ENCODE peak calls at places on chromosomes 4 and X, in four cellular contexts. One of them, this sample, is unnamed.
A peak's percentile ranks its signal among the peaks of the same experiment; 100 is the strongest.

GRCh38 chrX:67044029-67044653 is 405.3 kb upstream of the EDA2R start:
- DNase-seq in SK-N-SH: no peak
- DNase-seq in H1: no peak
- DNase-seq in K562: no peak
- DNase-seq in this sample: no peak

GRCh38 chr4:107379054-107379869 is 340.8 kb downstream of the PAPSS1 start:
- DNase-seq in SK-N-SH: no peak
- DNase-seq in H1: no peak
- DNase-seq in K562: no peak
- DNase-seq in this sample: no peak

GRCh38 chr4:184574861-184575260 is 74.4 kb downstream of the CASP3 start:
- DNase-seq in K562: no peak
- DNase-seq in H1: no peak
- DNase-seq in SK-N-SH: no peak
- DNase-seq in this sample: no peak

GRCh38 chrX:9293903-9294302 is 171.0 kb upstream of the TBL1X start:
- DNase-seq in K562: no peak
- DNase-seq in SK-N-SH: peak; percentile 12
- DNase-seq in H1: no peak
- DNase-seq in this sample: no peak

GRCh38 chr4:72846280-72847111 is 223.0 kb downstream of the COX18 start:
- DNase-seq in H1: peak; percentile 50
- DNase-seq in SK-N-SH: no peak
- DNase-seq in K562: peak; percentile 84
- DNase-seq in this sample: peak; percentile 72

GRCh38 chrX:139720136-139720535 is 12.2 kb upstream of the MCF2 start:
- DNase-seq in H1: peak; percentile 34
- DNase-seq in SK-N-SH: no peak
- DNase-seq in K562: no peak
- DNase-seq in this sample: peak; percentile 11

GRCh38 chrX:362351-362750 is 24.4 kb downstream of the PPP2R3B start:
- DNase-seq in H1: no peak
- DNase-seq in SK-N-SH: no peak
- DNase-seq in K562: no peak
- DNase-seq in this sample: no peak

GRCh38 chr4:156493858-156494257 is 477.7 kb downstream of the PDGFC start:
- DNase-seq in K562: no peak
- DNase-seq in H1: no peak
- DNase-seq in SK-N-SH: no peak
- DNase-seq in this sample: no peak

GRCh38 chr4:139876328-139876941 is 210.8 kb downstream of the MGST2 start:
- DNase-seq in SK-N-SH: peak; percentile 41
- DNase-seq in H1: no peak
- DNase-seq in K562: no peak
- DNase-seq in this sample: no peak

GRCh38 chrX:65866146-65866545 is 173.7 kb downstream of the VSIG4 start:
- DNase-seq in K562: no peak
- DNase-seq in SK-N-SH: no peak
- DNase-seq in H1: no peak
- DNase-seq in this sample: no peak

GRCh38 chr4:128757712-128758111 is 51.8 kb upstream of the JADE1 start:
- DNase-seq in K562: no peak
- DNase-seq in SK-N-SH: no peak
- DNase-seq in H1: no peak
- DNase-seq in this sample: no peak

GRCh38 chr4:12956026-12956425 is 528.1 kb downstream of the RAB28 start:
- DNase-seq in K562: no peak
- DNase-seq in SK-N-SH: no peak
- DNase-seq in H1: no peak
- DNase-seq in this sample: no peak

GRCh38 chr4:152728343-152728742 is 48.5 kb upstream of the TMEM154 start:
- DNase-seq in K562: no peak
- DNase-seq in SK-N-SH: no peak
- DNase-seq in H1: no peak
- DNase-seq in this sample: no peak

GRCh38 chr4:57131849-57132745 is 21.9 kb upstream of the IGFBP7 start:
- DNase-seq in SK-N-SH: no peak
- DNase-seq in K562: no peak
- DNase-seq in H1: no peak
- DNase-seq in this sample: peak; percentile 24
- TF ChIP-seq TEAD4 in SK-N-SH: no peak
- TF ChIP-seq TEAD4 in K562: no peak
- TF ChIP-seq TEAD4 in H1: no peak
- TF ChIP-seq TEAD4 in this sample: no peak

GRCh38 chr4:94304365-94304971 is 38.2 kb downstream of the HPGDS start:
- DNase-seq in K562: peak; percentile 59
- DNase-seq in SK-N-SH: peak; percentile 29
- DNase-seq in H1: no peak
- DNase-seq in this sample: no peak
- TF ChIP-seq TEAD4 in K562: no peak
- TF ChIP-seq TEAD4 in SK-N-SH: no peak
- TF ChIP-seq TEAD4 in H1: no peak
- TF ChIP-seq TEAD4 in this sample: no peak

GRCh38 chr4:87012265-87012953 is 77.6 kb downstream of the AFF1 start:
- DNase-seq in SK-N-SH: no peak
- DNase-seq in H1: no peak
- DNase-seq in K562: no peak
- DNase-seq in this sample: no peak

GRCh38 chr4:87010192-87010591 is 75.4 kb downstream of the AFF1 start:
- DNase-seq in SK-N-SH: no peak
- DNase-seq in H1: no peak
- DNase-seq in K562: peak; percentile 42
- DNase-seq in this sample: no peak

GRCh38 chr4:87014284-87014782 is 79.5 kb downstream of the AFF1 start:
- DNase-seq in SK-N-SH: no peak
- DNase-seq in H1: no peak
- DNase-seq in K562: no peak
- DNase-seq in this sample: no peak

GRCh38 chr4:87009095-87009648 is 74.4 kb downstream of the AFF1 start:
- DNase-seq in K562: peak; percentile 50
- DNase-seq in H1: no peak
- DNase-seq in SK-N-SH: no peak
- DNase-seq in this sample: no peak

DNA sequence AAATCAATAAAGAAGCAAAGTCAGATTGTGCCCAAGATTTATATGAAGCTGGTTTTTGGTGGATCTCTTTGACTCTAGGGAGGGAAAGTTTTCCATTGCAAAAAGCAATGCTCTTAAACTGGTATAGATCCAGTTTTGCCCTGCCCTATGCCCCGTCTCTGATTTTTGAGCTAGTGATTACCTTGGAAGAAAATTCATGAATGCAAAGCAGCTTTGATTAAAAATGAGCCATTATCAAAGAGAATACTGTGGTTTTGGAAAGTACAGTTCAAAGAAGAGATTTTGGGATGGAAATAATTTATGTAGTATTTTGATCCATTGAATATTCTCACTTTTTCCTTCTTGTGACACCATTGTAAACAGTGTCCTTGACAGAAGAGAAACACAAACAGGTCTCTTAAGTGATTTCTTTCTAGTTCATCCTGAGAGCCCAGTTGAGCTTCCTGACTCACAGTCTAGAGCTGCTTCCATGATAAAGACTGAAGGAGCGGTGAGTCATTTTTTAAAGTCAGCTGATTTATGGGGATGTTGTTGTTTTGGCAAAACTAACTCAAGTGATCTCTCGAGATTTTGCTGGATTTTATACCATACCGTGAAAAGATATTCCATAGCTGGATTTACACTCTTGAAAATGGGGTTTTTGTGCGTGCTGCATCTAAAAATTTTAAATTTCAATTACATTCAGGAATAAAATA is 76.7 kb downstream of the AFF1 start:
- DNase-seq in SK-N-SH: no peak
- DNase-seq in K562: peak; percentile 84
- DNase-seq in H1: no peak
- DNase-seq in this sample: no peak
- TF ChIP-seq TEAD4 in SK-N-SH: no peak
- TF ChIP-seq TEAD4 in K562: no peak
- TF ChIP-seq TEAD4 in H1: no peak
- TF ChIP-seq TEAD4 in this sample: no peak

GRCh38 chrX:5959286-5959685 is 269.4 kb downstream of the NLGN4X start:
- DNase-seq in SK-N-SH: no peak
- DNase-seq in K562: no peak
- DNase-seq in H1: no peak
- DNase-seq in this sample: no peak

GRCh38 chrX:5958523-5958922 is 270.1 kb downstream of the NLGN4X start:
- DNase-seq in K562: no peak
- DNase-seq in H1: no peak
- DNase-seq in SK-N-SH: no peak
- DNase-seq in this sample: no peak

GRCh38 chrX:5957506-5957905 is 271.2 kb downstream of the NLGN4X start:
- DNase-seq in H1: no peak
- DNase-seq in SK-N-SH: no peak
- DNase-seq in K562: no peak
- DNase-seq in this sample: no peak
- TF ChIP-seq TEAD4 in H1: no peak
- TF ChIP-seq TEAD4 in SK-N-SH: no peak
- TF ChIP-seq TEAD4 in K562: no peak
- TF ChIP-seq TEAD4 in this sample: no peak

DNA sequence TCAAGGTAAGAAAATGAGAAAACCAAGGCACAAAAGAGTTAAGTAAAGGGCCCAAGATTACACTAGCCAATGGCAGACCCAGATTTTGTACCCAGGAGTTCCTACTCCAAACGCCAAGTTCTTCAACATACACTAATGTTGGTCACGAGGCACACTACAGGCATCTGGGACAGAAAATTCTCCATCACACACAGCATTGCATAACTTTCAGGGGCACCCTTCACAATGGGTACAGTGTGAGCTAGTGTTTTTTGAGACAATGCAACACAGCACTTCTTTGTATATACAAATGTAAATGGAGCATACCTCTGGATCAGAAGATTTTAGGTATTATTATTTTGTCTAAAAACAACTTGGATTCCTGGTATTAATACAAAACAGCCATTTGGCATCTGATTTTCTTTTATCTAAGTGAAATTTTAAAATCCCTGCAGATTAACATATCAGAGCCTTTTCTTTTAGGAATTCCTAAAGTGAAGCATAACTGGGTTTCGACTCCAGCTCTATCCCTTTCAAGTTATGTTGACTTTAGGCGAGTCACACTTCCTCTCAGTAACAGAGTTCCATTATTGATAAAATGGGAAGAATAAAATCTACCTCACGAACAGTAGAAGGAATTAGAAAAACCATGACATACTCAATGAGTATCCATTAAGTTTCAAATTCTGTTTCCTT is 41.1 kb downstream of the ADGRA3 start:
- DNase-seq in K562: no peak
- DNase-seq in H1: no peak
- DNase-seq in SK-N-SH: no peak
- DNase-seq in this sample: no peak
- TF ChIP-seq TEAD4 in K562: no peak
- TF ChIP-seq TEAD4 in H1: no peak
- TF ChIP-seq TEAD4 in SK-N-SH: no peak
- TF ChIP-seq TEAD4 in this sample: no peak

DNA sequence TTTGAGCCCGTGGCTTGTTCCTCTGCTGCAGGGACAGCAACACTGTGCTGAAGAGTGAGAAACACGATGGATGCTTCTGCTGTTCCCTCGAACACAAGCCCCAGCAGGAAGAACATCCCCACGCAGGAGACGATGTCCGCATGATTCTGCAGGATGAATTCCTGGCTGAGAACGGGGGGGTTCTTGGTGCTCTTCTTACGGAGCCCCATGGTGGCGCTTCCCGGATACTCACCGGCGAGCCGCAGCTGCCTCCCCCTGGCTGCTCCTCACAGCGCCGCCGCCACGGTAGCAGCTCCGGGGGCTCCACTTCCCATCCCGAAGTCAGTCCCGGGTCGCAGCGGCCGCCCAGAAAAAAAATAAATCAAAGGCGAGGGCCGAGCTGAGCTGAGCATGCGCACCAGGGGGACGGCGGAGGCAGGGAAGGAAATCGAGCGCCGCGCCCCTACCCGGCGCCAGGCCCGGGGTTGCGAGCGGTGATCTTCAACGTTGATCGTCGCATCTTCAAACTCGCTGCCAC is at the start of gene TRAM1L1:
- DNase-seq in H1: peak; percentile 54
- DNase-seq in SK-N-SH: peak; percentile 92
- DNase-seq in K562: peak; percentile 56
- DNase-seq in this sample: peak; percentile 86
- TF ChIP-seq TEAD4 in H1: peak; percentile 7
- TF ChIP-seq TEAD4 in SK-N-SH: no peak
- TF ChIP-seq TEAD4 in K562: no peak
- TF ChIP-seq TEAD4 in this sample: no peak

GRCh38 chr4:164320847-164321246 is 433.1 kb upstream of the SMIM31 start:
- DNase-seq in SK-N-SH: no peak
- DNase-seq in K562: no peak
- DNase-seq in H1: no peak
- DNase-seq in this sample: no peak

GRCh38 chr4:164312671-164313070 is 441.3 kb upstream of the SMIM31 start:
- DNase-seq in K562: no peak
- DNase-seq in SK-N-SH: no peak
- DNase-seq in H1: no peak
- DNase-seq in this sample: no peak

GRCh38 chr4:164313899-164314298 is 440.0 kb upstream of the SMIM31 start:
- DNase-seq in H1: no peak
- DNase-seq in K562: no peak
- DNase-seq in SK-N-SH: no peak
- DNase-seq in this sample: no peak

GRCh38 chr4:164318350-164318749 is 435.6 kb upstream of the SMIM31 start:
- DNase-seq in H1: no peak
- DNase-seq in K562: no peak
- DNase-seq in SK-N-SH: no peak
- DNase-seq in this sample: no peak
- TF ChIP-seq TEAD4 in H1: no peak
- TF ChIP-seq TEAD4 in K562: no peak
- TF ChIP-seq TEAD4 in SK-N-SH: no peak
- TF ChIP-seq TEAD4 in this sample: no peak

GRCh38 chrX:13177921-13178320 is 133.5 kb upstream of the FAM9C start:
- DNase-seq in H1: no peak
- DNase-seq in K562: no peak
- DNase-seq in SK-N-SH: no peak
- DNase-seq in this sample: no peak
- TF ChIP-seq TEAD4 in H1: no peak
- TF ChIP-seq TEAD4 in K562: no peak
- TF ChIP-seq TEAD4 in SK-N-SH: no peak
- TF ChIP-seq TEAD4 in this sample: no peak